ENCODE peak calls at places on chromosomes 4 and X, in seven cellular contexts. X is mesenchymal stem cell, G is cardiac fibroblast, L is coronary artery, C is heart right ventricle, Q is right cardiac atrium, E is DND-41. A is an unnamed sample.
A peak's percentile ranks its signal among the peaks of the same experiment; 100 is the strongest.

GRCh38 chrX:13432776-13433605 is 113.1 kb upstream of the ATXN3L start:
- DNase-seq in C (no peak), L (no peak), X (peak; percentile 60), Q (no peak), G (peak; percentile 71), E (no peak), A (no peak)

GRCh38 chr4:38189445-38189844 is 229.2 kb downstream of the PTTG2 start:
- DNase-seq in C (no peak), E (no peak), Q (no peak), G (peak; percentile 68), L (no peak), X (peak; percentile 95), A (no peak)

GRCh38 chrX:45769919-45770582 is 569.4 kb upstream of the DIPK2B start:
- DNase-seq in C (peak; percentile 69), G (peak; percentile 94), L (peak; percentile 80), Q (peak; percentile 79), X (peak; percentile 96), E (no peak), A (no peak)

GRCh38 chr4:161564230-161564834 is 599.5 kb downstream of the FSTL5 start:
- DNase-seq in Q (no peak), G (peak; percentile 32), E (no peak), C (no peak), X (peak; percentile 18), L (no peak), A (peak; percentile 1)

GRCh38 chrX:7198499-7198898 is 50.5 kb upstream of the PUDP start:
- DNase-seq in Q (no peak), X (no peak), G (no peak), C (no peak), L (no peak), E (no peak), A (no peak)

GRCh38 chr4:65668201-65669007 is 1.9 kb downstream of the EPHA5 start:
- DNase-seq in E (no peak), C (no peak), G (peak; percentile 31), X (peak; percentile 54), Q (peak; percentile 31), L (no peak), A (no peak)

GRCh38 chr4:52822583-52823477 is 39.3 kb upstream of the RASL11B start:
- DNase-seq in G (peak; percentile 74), X (peak; percentile 97), E (no peak), L (no peak), Q (no peak), C (no peak), A (no peak)

GRCh38 chr4:187312299-187312698 is 588.6 kb upstream of the FAT1 start:
- DNase-seq in C (no peak), X (no peak), G (no peak), L (no peak), Q (no peak), E (no peak), A (no peak)

GRCh38 chr4:982814-983213 is 4.0 kb upstream of the IDUA start:
- DNase-seq in E (no peak), X (no peak), C (no peak), G (no peak), L (no peak), Q (peak; percentile 16), A (no peak)

GRCh38 chr4:87865960-87866598 is 33.3 kb downstream of the MEPE start:
- DNase-seq in G (no peak), L (no peak), X (peak; percentile 29), E (no peak), C (no peak), Q (no peak), A (no peak)

GRCh38 chr4:13484749-13485345 is 707 bp upstream of the RAB28 start:
- DNase-seq in L (no peak), Q (no peak), X (peak; percentile 68), C (no peak), G (peak; percentile 61), E (no peak), A (peak; percentile 15)

GRCh38 chrX:34848281-34848680 is 94.3 kb upstream of the FAM47B start:
- DNase-seq in E (no peak), L (no peak), C (no peak), G (peak; percentile 38), X (no peak), Q (no peak), A (no peak)

GRCh38 chr4:187491959-187492358 is 503.6 kb upstream of the ZFP42 start:
- DNase-seq in G (no peak), C (no peak), E (no peak), Q (no peak), L (no peak), X (no peak), A (no peak)

GRCh38 chrX:24241822-24242648 is 71.8 kb downstream of the SUPT20HL2 start:
- DNase-seq in Q (no peak), G (peak; percentile 66), E (peak; percentile 6), X (peak; percentile 32), L (no peak), C (peak; percentile 32), A (peak; percentile 20)

GRCh38 chr4:39565925-39566630 is 38.8 kb upstream of the UGDH start:
- DNase-seq in G (peak; percentile 62), C (no peak), X (peak; percentile 94), L (no peak), E (no peak), Q (no peak), A (no peak)

GRCh38 chr4:33262809-33263208 is 2542.6 kb downstream of the PCDH7 start:
- DNase-seq in C (no peak), G (peak; percentile 68), E (no peak), X (peak; percentile 61), L (no peak), Q (no peak), A (no peak)

GRCh38 chr4:141425124-141425523 is 204.4 kb downstream of the ZNF330 start:
- DNase-seq in E (no peak), G (peak; percentile 45), Q (no peak), L (no peak), C (no peak), X (peak; percentile 72), A (no peak)

GRCh38 chr4:166733686-166734085 is 500.6 kb downstream of the SPOCK3 start:
- DNase-seq in L (no peak), C (no peak), E (no peak), G (no peak), X (no peak), Q (no peak), A (no peak)

GRCh38 chr4:155234206-155234605 is 25.8 kb downstream of the NPY2R start:
- DNase-seq in E (no peak), L (no peak), Q (no peak), G (no peak), X (no peak), C (no peak), A (no peak)

GRCh38 chr4:155241225-155241624 is 32.8 kb downstream of the NPY2R start:
- DNase-seq in C (no peak), Q (no peak), E (no peak), G (no peak), L (no peak), X (no peak), A (no peak)

GRCh38 chr4:155232432-155232831 is 24.0 kb downstream of the NPY2R start:
- DNase-seq in Q (no peak), C (no peak), X (no peak), E (no peak), L (no peak), G (no peak), A (no peak)

GRCh38 chr4:155241664-155242063 is 33.2 kb downstream of the NPY2R start:
- DNase-seq in G (no peak), X (no peak), L (no peak), E (no peak), Q (no peak), C (no peak), A (no peak)

DNA sequence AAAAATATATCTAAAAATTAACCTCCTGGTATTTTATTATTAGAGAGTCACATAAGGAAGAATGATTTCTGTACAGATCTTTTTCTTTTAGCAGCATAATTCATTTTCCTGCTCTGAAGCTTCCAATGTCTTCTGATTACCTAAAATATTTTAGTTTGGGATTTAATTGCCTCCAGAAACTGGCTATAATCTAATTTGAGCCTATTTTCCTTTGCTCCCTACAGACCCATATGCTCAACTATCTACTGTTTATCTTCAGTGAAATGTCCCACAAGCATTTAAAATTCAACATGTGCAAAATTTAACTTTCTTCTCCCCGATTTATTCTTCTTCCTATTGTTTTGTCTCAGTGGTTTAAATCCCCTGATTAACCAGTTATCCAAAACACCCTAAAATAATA is 29.1 kb downstream of the NPY2R start:
- DNase-seq in L (no peak), C (no peak), X (no peak), G (no peak), Q (no peak), E (no peak), A (no peak)
- H3K4me3 ChIP-seq in L (no peak overlapping the region), C (no peak overlapping the region), X (no peak overlapping the region), G (no peak overlapping the region), Q (no peak overlapping the region), E (no peak overlapping the region), A (no peak overlapping the region)

DNA sequence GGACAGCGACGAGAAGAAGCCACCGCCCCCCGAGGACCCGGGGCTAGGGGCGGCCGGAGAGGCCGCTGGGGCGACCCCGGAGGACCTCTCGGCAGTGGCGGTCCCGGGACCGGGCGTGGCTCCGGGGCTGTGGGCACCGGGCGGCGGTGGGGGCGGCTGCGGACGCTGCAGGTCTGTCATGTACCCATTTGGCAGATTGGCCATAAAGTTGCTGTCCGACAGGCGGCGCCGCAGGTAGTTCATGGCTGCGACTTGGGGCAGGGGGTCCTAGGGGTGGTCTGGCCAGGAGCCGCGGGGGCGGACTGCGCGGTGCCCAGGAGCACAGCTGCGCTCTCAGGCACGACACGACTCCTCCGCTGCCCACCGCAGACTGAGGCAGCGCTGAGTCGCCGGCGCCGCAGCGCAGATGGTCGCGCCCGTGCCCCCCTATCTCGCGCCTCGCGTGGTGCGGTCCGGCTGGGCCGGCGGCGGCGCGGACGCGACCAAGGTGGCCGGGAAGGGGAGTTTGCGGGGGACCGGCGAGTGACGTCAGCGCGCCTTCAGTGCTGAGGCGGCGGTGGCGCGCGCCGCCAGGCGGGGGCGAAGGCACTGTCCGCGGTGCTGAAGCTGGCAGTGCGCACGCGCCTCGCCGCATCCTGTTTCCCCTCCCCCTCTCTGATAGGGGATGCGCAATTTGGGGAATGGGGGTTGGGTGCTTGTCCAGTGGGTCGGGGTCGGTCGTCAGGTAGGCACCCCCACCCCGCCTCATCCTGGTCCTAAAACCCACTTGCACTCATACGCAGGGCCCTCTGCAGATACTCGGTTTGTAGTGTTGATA is at the start of gene SYN1:
- DNase-seq in Q (peak; percentile 94), X (peak; percentile 71), C (peak; percentile 79), L (no peak), G (peak; percentile 88), E (peak; percentile 74), A (peak; percentile 68)
- H3K4me3 ChIP-seq in Q (peak within 1 kb of the TSS; percentile 25), X (peak within 1 kb of the TSS; percentile 46), C (no peak within 1 kb of the TSS), L (peak within 1 kb of the TSS; percentile 67), G (peak within 1 kb of the TSS; percentile 51), E (no peak within 1 kb of the TSS), A (peak within 1 kb of the TSS; percentile 46)

GRCh38 chrX:119686087-119686639 is 6.8 kb downstream of the SEPTIN6 start:
- DNase-seq in L (no peak), G (peak; percentile 54), C (no peak), E (peak; percentile 69), X (peak; percentile 11), Q (no peak), A (no peak)
- H3K4me3 ChIP-seq in L (peak overlapping the region; percentile 25), G (no peak overlapping the region), C (no peak overlapping the region), E (no peak overlapping the region), X (no peak overlapping the region), Q (no peak overlapping the region), A (peak overlapping the region; percentile 49)

GRCh38 chr4:25452081-25452480 is 75.0 kb downstream of the ANAPC4 start:
- DNase-seq in X (no peak), Q (no peak), E (no peak), G (no peak), C (no peak), L (no peak), A (no peak)

GRCh38 chr4:25451676-25452075 is 74.6 kb downstream of the ANAPC4 start:
- DNase-seq in X (no peak), G (no peak), Q (no peak), L (no peak), C (no peak), E (no peak), A (no peak)

GRCh38 chr4:25454491-25454890 is 77.4 kb downstream of the ANAPC4 start:
- DNase-seq in L (no peak), C (no peak), Q (no peak), G (no peak), X (no peak), E (no peak), A (no peak)

GRCh38 chr4:25457053-25457715 is 80.1 kb downstream of the ANAPC4 start:
- DNase-seq in E (no peak), C (no peak), Q (no peak), G (peak; percentile 50), X (peak; percentile 44), L (no peak), A (no peak)
- H3K4me3 ChIP-seq in E (no peak overlapping the region), C (no peak overlapping the region), Q (no peak overlapping the region), G (no peak overlapping the region), X (no peak overlapping the region), L (no peak overlapping the region), A (no peak overlapping the region)